ENCODE peak calls at places on chromosomes 6 and 20, in nine cellular contexts. I is ELR; T is GM03348; E is NT2/D1; N is RPMI8226; M is HCEC 1CT; H is cerebellum; G is activated CD4-positive, alpha-beta T cell treated with anti-CD3 and anti-CD28 coated beads for 1 hour; C is BJ. P is an unnamed sample.
A peak's percentile ranks its signal among the peaks of the same experiment; 100 is the strongest.

GRCh38 chr20:44355503-44356352 is at the start of gene HNF4A:
- DNase-seq in I (no peak), T (no peak), E (no peak), N (no peak), M (no peak), H (no peak), G (no peak), C (no peak), P (no peak)

GRCh38 chr20:62134735-62135231 is 8.4 kb downstream of the PSMA7 start:
- DNase-seq in I (peak; percentile 41), T (no peak), E (no peak), N (no peak), M (no peak), H (no peak), G (no peak), C (no peak), P (peak; percentile 45)

GRCh38 chr6:157056275-157056674 is 267.0 kb downstream of the TMEM242 start:
- DNase-seq in I (no peak), T (no peak), E (no peak), N (no peak), M (no peak), H (no peak), G (no peak), C (no peak), P (no peak)

GRCh38 chr6:89793586-89793985 is 26.0 kb downstream of the MDN1 start:
- DNase-seq in I (no peak), T (no peak), E (no peak), N (peak; percentile 40), M (no peak), H (no peak), G (no peak), C (no peak), P (no peak)

GRCh38 chr20:57215826-57216471 is 50.5 kb downstream of the BMP7 start:
- DNase-seq in I (no peak), T (no peak), E (no peak), N (no peak), M (no peak), H (no peak), G (no peak), C (no peak), P (peak; percentile 11)

GRCh38 chr6:144809120-144809519 is 524.0 kb downstream of the UTRN start:
- DNase-seq in I (peak; percentile 81), T (peak; percentile 4), E (no peak), N (no peak), M (peak; percentile 81), H (no peak), G (no peak), C (no peak), P (peak; percentile 84)

GRCh38 chr20:62816031-62816878 is 595 bp upstream of the COL9A3 start:
- DNase-seq in I (peak; percentile 41), T (peak; percentile 59), E (peak; percentile 87), N (peak; percentile 45), M (no peak), H (no peak), G (no peak), C (no peak), P (no peak)

GRCh38 chr6:48817714-48818113 is 645.3 kb downstream of the MMUT start:
- DNase-seq in I (peak; percentile 37), T (peak; percentile 27), E (no peak), N (no peak), M (peak; percentile 81), H (no peak), G (no peak), C (no peak), P (no peak)

GRCh38 chr6:19849736-19850135 is 12.6 kb downstream of the ID4 start:
- DNase-seq in I (no peak), T (no peak), E (no peak), N (no peak), M (no peak), H (no peak), G (no peak), C (no peak), P (no peak)

GRCh38 chr20:49916146-49917002 is 1.0 kb upstream of the SPATA2 start:
- DNase-seq in I (peak; percentile 59), T (no peak), E (no peak), N (peak; percentile 48), M (peak; percentile 17), H (no peak), G (no peak), C (no peak), P (peak; percentile 78)

GRCh38 chr6:73652637-73653570 is 888 bp downstream of the SLC17A5 start:
- DNase-seq in I (peak; percentile 75), T (peak; percentile 76), E (no peak), N (peak; percentile 94), M (peak; percentile 36), H (peak; percentile 71), G (peak; percentile 36), C (no peak), P (peak; percentile 70)

GRCh38 chr20:17992847-17993508 is 24.2 kb downstream of the MGME1 start:
- DNase-seq in I (peak; percentile 57), T (no peak), E (no peak), N (no peak), M (no peak), H (no peak), G (no peak), C (no peak), P (peak; percentile 31)

GRCh38 chr6:3687847-3688246 is 63.7 kb downstream of the PXDC1 start:
- DNase-seq in I (no peak), T (no peak), E (no peak), N (peak; percentile 81), M (no peak), H (no peak), G (no peak), C (no peak), P (no peak)